ENCODE peak calls at places on chromosome 11, in seven cellular contexts. S, P, N, L, W, U and Y are unnamed samples.

GRCh38 chr11:117584056-117584830 is 212.8 kb downstream of the DSCAML1 start:
- DNase-seq in S (peak), P (no peak), N (no peak), L (no peak), W (no peak), U (no peak), Y (no peak)

GRCh38 chr11:114621072-114621471 is 25.5 kb upstream of the NXPE4 start:
- DNase-seq in S (no peak), P (no peak), N (no peak), L (no peak), W (no peak), U (no peak), Y (no peak)

GRCh38 chr11:48210052-48210451 is 6.6 kb upstream of the OR4B1 start:
- DNase-seq in S (peak), P (no peak), N (no peak), L (no peak), W (no peak), U (no peak), Y (no peak)

GRCh38 chr11:103091024-103091423 is 936 bp downstream of the DCUN1D5 start:
- DNase-seq in S (peak), P (no peak), N (peak), L (peak), W (no peak), U (no peak), Y (no peak)

GRCh38 chr11:206516-207212 is 535 bp downstream of the BET1L start:
- DNase-seq in S (peak), P (peak), N (no peak), L (peak), W (no peak), U (no peak), Y (peak)

GRCh38 chr11:112082729-112083128 is 3.8 kb downstream of the TIMM8B start:
- DNase-seq in S (peak), P (no peak), N (no peak), L (no peak), W (no peak), U (no peak), Y (no peak)

GRCh38 chr11:3802016-3802790 is 4.8 kb upstream of the NUP98 start:
- DNase-seq in S (peak), P (peak), N (no peak), L (no peak), W (no peak), U (no peak), Y (no peak)

GRCh38 chr11:32400196-32400595 is 35.1 kb downstream of the WT1 start:
- DNase-seq in S (peak), P (no peak), N (no peak), L (no peak), W (no peak), U (no peak), Y (no peak)

GRCh38 chr11:96015911-96016565 is 92.1 kb upstream of the MTMR2 start:
- DNase-seq in S (no peak), P (no peak), N (no peak), L (peak), W (no peak), U (no peak), Y (peak)

GRCh38 chr11:45880772-45881570 is 4.5 kb upstream of the MAPK8IP1 start:
- DNase-seq in S (no peak), P (no peak), N (no peak), L (no peak), W (no peak), U (peak), Y (no peak)

GRCh38 chr11:43366597-43367121 is 7.9 kb downstream of the TTC17 start:
- DNase-seq in S (peak), P (no peak), N (no peak), L (no peak), W (no peak), U (no peak), Y (no peak)

GRCh38 chr11:2577071-2578005 is 122.5 kb downstream of the KCNQ1OT1 start:
- DNase-seq in S (no peak), P (peak), N (no peak), L (no peak), W (no peak), U (no peak), Y (peak)

GRCh38 chr11:67409261-67409666 is 5.4 kb downstream of the TBC1D10C start:
- DNase-seq in S (no peak), P (peak), N (no peak), L (peak), W (peak), U (no peak), Y (peak)

GRCh38 chr11:2367266-2368160 is 9.6 kb upstream of the CD81 start:
- DNase-seq in S (no peak), P (no peak), N (no peak), L (no peak), W (no peak), U (no peak), Y (no peak)

GRCh38 chr11:2212411-2213251 is 41.0 kb upstream of the TH start:
- DNase-seq in S (no peak), P (no peak), N (no peak), L (no peak), W (no peak), U (no peak), Y (no peak)

GRCh38 chr11:102172127-102172848 is 62.0 kb downstream of the YAP1 start:
- DNase-seq in S (peak), P (no peak), N (no peak), L (no peak), W (no peak), U (no peak), Y (no peak)

GRCh38 chr11:3959015-3959917 is 103.8 kb downstream of the STIM1 start:
- DNase-seq in S (peak), P (no peak), N (peak), L (no peak), W (no peak), U (no peak), Y (no peak)

GRCh38 chr11:65488273-65489058 is 10.4 kb upstream of the MALAT1 start:
- DNase-seq in S (peak), P (peak), N (no peak), L (no peak), W (no peak), U (no peak), Y (no peak)